ENCODE peak calls at places on chromosomes 1 and 21, in ten cellular contexts. H, O, Y, S, D, E, I, W, J and G are unnamed samples.
A peak's percentile ranks its signal among the peaks of the same experiment; 100 is the strongest.

GRCh38 chr1:40894455-40894854 is 32.3 kb upstream of the CITED4 start:
- DNase-seq in H (no peak), O (no peak), Y (no peak), S (no peak), D (no peak), E (no peak), I (no peak), W (no peak), J (no peak), G (no peak)

GRCh38 chr1:152983234-152983633 is 647 bp upstream of the SPRR1A start:
- DNase-seq in H (no peak), O (no peak), Y (no peak), S (no peak), D (no peak), E (no peak), I (no peak), W (no peak), J (no peak), G (no peak)

GRCh38 chr1:167093863-167094516 is at the start of gene STYXL2:
- DNase-seq in H (no peak), O (no peak), Y (no peak), S (no peak), D (no peak), E (no peak), I (peak; percentile 35), W (no peak), J (no peak), G (no peak)

GRCh38 chr1:21325731-21326387 is 35.6 kb upstream of the ECE1 start:
- DNase-seq in H (no peak), O (peak; percentile 87), Y (no peak), S (no peak), D (no peak), E (no peak), I (no peak), W (no peak), J (no peak), G (no peak)

GRCh38 chr1:113217447-113218208 is 144.6 kb downstream of the LRIG2 start:
- DNase-seq in H (no peak), O (no peak), Y (no peak), S (no peak), D (no peak), E (no peak), I (no peak), W (no peak), J (no peak), G (no peak)

GRCh38 chr1:31593770-31594632 is 17.7 kb downstream of the TINAGL1 start:
- DNase-seq in H (peak; percentile 80), O (peak; percentile 88), Y (peak; percentile 48), S (peak; percentile 76), D (peak; percentile 57), E (peak; percentile 61), I (peak; percentile 78), W (peak; percentile 54), J (peak; percentile 83), G (peak; percentile 60)

GRCh38 chr1:9278585-9279153 is 14.0 kb upstream of the SPSB1 start:
- DNase-seq in H (no peak), O (no peak), Y (no peak), S (no peak), D (no peak), E (no peak), I (no peak), W (no peak), J (no peak), G (no peak)

GRCh38 chr21:42565886-42566523 is 52.4 kb downstream of the SLC37A1 start:
- DNase-seq in H (no peak), O (peak; percentile 50), Y (no peak), S (peak; percentile 9), D (no peak), E (no peak), I (no peak), W (no peak), J (no peak), G (no peak)

GRCh38 chr1:17671741-17672140 is 83.4 kb upstream of the ACTL8 start:
- DNase-seq in H (no peak), O (no peak), Y (peak; percentile 89), S (no peak), D (no peak), E (no peak), I (no peak), W (no peak), J (peak; percentile 27), G (no peak)

GRCh38 chr1:117794073-117794472 is 135.3 kb downstream of the GDAP2 start:
- DNase-seq in H (peak; percentile 74), O (no peak), Y (no peak), S (no peak), D (no peak), E (no peak), I (no peak), W (no peak), J (no peak), G (no peak)

GRCh38 chr21:26001356-26001755 is 169.2 kb downstream of the APP start:
- DNase-seq in H (no peak), O (no peak), Y (no peak), S (no peak), D (no peak), E (no peak), I (no peak), W (no peak), J (no peak), G (no peak)

GRCh38 chr21:44510109-44510507 is 29.9 kb downstream of the KRTAP10-1 start:
- DNase-seq in H (no peak), O (no peak), Y (no peak), S (no peak), D (no peak), E (no peak), I (no peak), W (no peak), J (no peak), G (no peak)

GRCh38 chr1:16251381-16251780 is 14.4 kb upstream of the CPLANE2 start:
- DNase-seq in H (no peak), O (peak; percentile 61), Y (no peak), S (no peak), D (no peak), E (no peak), I (no peak), W (no peak), J (no peak), G (no peak)